ENCODE peak calls at places on chromosomes 2 and 18, in four cellular contexts. M is A549; Q is activated CD4-positive, alpha-beta T cell treated with anti-CD3 and anti-CD28 coated beads, Interleukin-2, amount 50 U/mL, for 4 hours; Y is GM12891. B is an unnamed sample.

GRCh38 chr18:67199993-67200617 is 316.4 kb downstream of the DSEL start:
- DNase-seq in Q (no peak), M (peak; percentile 48), Y (no peak), B (peak; percentile 62)

GRCh38 chr2:160952462-160952861 is 207.8 kb upstream of the TANK start:
- DNase-seq in Q (no peak), Y (no peak), M (no peak), B (peak; percentile 91)

GRCh38 chr2:69950241-69950640 is 11.2 kb downstream of the ASPRV1 start:
- DNase-seq in Y (no peak), Q (no peak), M (no peak), B (no peak)

GRCh38 chr2:240810199-240810598 is 9.8 kb downstream of the KIF1A start:
- DNase-seq in Y (no peak), Q (no peak), M (peak; percentile 27), B (peak; percentile 17)

GRCh38 chr2:196337618-196337953 is 166.2 kb upstream of the STK17B start:
- DNase-seq in Q (no peak), Y (no peak), M (no peak), B (no peak)

GRCh38 chr2:25512707-25513106 is 160.7 kb downstream of the DTNB start:
- DNase-seq in Y (no peak), Q (no peak), M (peak; percentile 57), B (no peak)

GRCh38 chr2:122531803-122532344 is 776.4 kb downstream of the TSN start:
- DNase-seq in M (no peak), Q (no peak), Y (no peak), B (no peak)

GRCh38 chr2:174771631-174772491 is 7.6 kb upstream of the CHRNA1 start:
- DNase-seq in M (peak; percentile 70), Y (peak; percentile 37), Q (peak; percentile 17), B (peak; percentile 84)

GRCh38 chr2:71832844-71833243 is 314.8 kb downstream of the CYP26B1 start:
- DNase-seq in Y (no peak), M (no peak), Q (no peak), B (no peak)

GRCh38 chr2:38712871-38713270 is 38.3 kb downstream of the SRSF7 start:
- DNase-seq in M (no peak), Q (no peak), Y (no peak), B (no peak)

GRCh38 chr2:96267159-96267971 is 1.3 kb downstream of the CIAO1 start:
- DNase-seq in Q (peak; percentile 26), Y (peak; percentile 39), M (peak; percentile 66), B (peak; percentile 60)

GRCh38 chr2:202035941-202036372 is 2.3 kb downstream of the FZD7 start:
- DNase-seq in M (no peak), Y (no peak), Q (no peak), B (no peak)

GRCh38 chr2:38668092-38668491 is 2.2 kb downstream of the GALM start:
- DNase-seq in Q (no peak), Y (no peak), M (no peak), B (no peak)

GRCh38 chr2:111910609-111911277 is 12.3 kb downstream of the MERTK start:
- DNase-seq in M (no peak), Y (no peak), Q (no peak), B (no peak)

GRCh38 chr2:125730921-125731320 is 925.0 kb upstream of the GYPC start:
- DNase-seq in M (no peak), Y (no peak), Q (no peak), B (no peak)

GRCh38 chr2:220104871-220105351 is 477.5 kb downstream of the SLC4A3 start:
- DNase-seq in Y (no peak), M (peak; percentile 47), Q (no peak), B (no peak)

GRCh38 chr2:40357667-40358066 is 94.2 kb downstream of the SLC8A1 start:
- DNase-seq in Q (no peak), Y (no peak), M (no peak), B (no peak)

GRCh38 chr2:216081487-216082387 is at the start of the genes PECR and TMEM169:
- DNase-seq in M (peak; percentile 70), Y (peak; percentile 85), Q (peak; percentile 50), B (peak; percentile 64)

GRCh38 chr2:72028996-72029395 is 118.7 kb downstream of the CYP26B1 start:
- DNase-seq in M (no peak), Q (no peak), Y (no peak), B (no peak)

GRCh38 chr2:150937030-150937429 is 324.6 kb downstream of the RBM43 start:
- DNase-seq in Q (no peak), M (no peak), Y (no peak), B (no peak)

GRCh38 chr2:148909114-148909513 is 34.1 kb downstream of the KIF5C start:
- DNase-seq in Q (no peak), M (no peak), Y (no peak), B (no peak)

GRCh38 chr2:240596491-240596931 is 10.0 kb downstream of the CAPN10 start:
- DNase-seq in Y (no peak), Q (no peak), M (no peak), B (no peak)